ENCODE peak calls at places on chromosomes 3 and 15, in nine cellular contexts. One of them, this sample, is unnamed.

GRCh38 chr3:142796823-142797222 is 73.0 kb downstream of the TRPC1 start:
- DNase-seq in uterus: no peak
- DNase-seq in endodermal cell: no peak
- DNase-seq in tibial nerve: no peak
- DNase-seq in PC-3: no peak
- DNase-seq in CD8-positive, alpha-beta T cell: no peak
- DNase-seq in H9: no peak
- DNase-seq in RWPE2: no peak
- DNase-seq in HCT116: no peak
- DNase-seq in this sample: no peak

GRCh38 chr3:190384241-190384863 is 3.6 kb upstream of the CLDN16 start:
- DNase-seq in RWPE2: no peak
- DNase-seq in uterus: no peak
- DNase-seq in CD8-positive, alpha-beta T cell: no peak
- DNase-seq in endodermal cell: peak; percentile 71
- DNase-seq in tibial nerve: no peak
- DNase-seq in H9: peak; percentile 52
- DNase-seq in HCT116: peak; percentile 87
- DNase-seq in PC-3: peak; percentile 86
- DNase-seq in this sample: no peak

GRCh38 chr15:96320703-96321421 is 9.6 kb upstream of the NR2F2 start:
- DNase-seq in PC-3: no peak
- DNase-seq in CD8-positive, alpha-beta T cell: no peak
- DNase-seq in RWPE2: no peak
- DNase-seq in endodermal cell: peak; percentile 56
- DNase-seq in tibial nerve: no peak
- DNase-seq in HCT116: no peak
- DNase-seq in H9: peak; percentile 32
- DNase-seq in uterus: no peak
- DNase-seq in this sample: no peak

GRCh38 chr15:77631790-77632551 is 741 bp downstream of the LINGO1 start:
- DNase-seq in H9: peak; percentile 68
- DNase-seq in RWPE2: no peak
- DNase-seq in CD8-positive, alpha-beta T cell: no peak
- DNase-seq in uterus: no peak
- DNase-seq in endodermal cell: peak; percentile 88
- DNase-seq in PC-3: no peak
- DNase-seq in tibial nerve: no peak
- DNase-seq in HCT116: no peak
- DNase-seq in this sample: no peak

GRCh38 chr3:18237251-18238005 is 187.7 kb downstream of the SATB1 start:
- DNase-seq in HCT116: peak; percentile 13
- DNase-seq in tibial nerve: no peak
- DNase-seq in H9: no peak
- DNase-seq in uterus: no peak
- DNase-seq in RWPE2: no peak
- DNase-seq in endodermal cell: no peak
- DNase-seq in PC-3: peak; percentile 91
- DNase-seq in CD8-positive, alpha-beta T cell: no peak
- DNase-seq in this sample: no peak

GRCh38 chr3:167166594-167167253 is 213.4 kb downstream of the ZBBX start:
- DNase-seq in PC-3: no peak
- DNase-seq in tibial nerve: no peak
- DNase-seq in H9: no peak
- DNase-seq in endodermal cell: peak; percentile 71
- DNase-seq in HCT116: no peak
- DNase-seq in CD8-positive, alpha-beta T cell: no peak
- DNase-seq in uterus: no peak
- DNase-seq in RWPE2: no peak
- DNase-seq in this sample: no peak

GRCh38 chr3:123258811-123259420 is 57.2 kb downstream of the SEC22A start:
- DNase-seq in uterus: no peak
- DNase-seq in PC-3: peak; percentile 81
- DNase-seq in endodermal cell: no peak
- DNase-seq in HCT116: peak; percentile 50
- DNase-seq in H9: no peak
- DNase-seq in CD8-positive, alpha-beta T cell: no peak
- DNase-seq in RWPE2: no peak
- DNase-seq in tibial nerve: no peak
- DNase-seq in this sample: no peak

GRCh38 chr3:67458406-67458805 is 196.0 kb downstream of the SUCLG2 start:
- DNase-seq in RWPE2: no peak
- DNase-seq in H9: no peak
- DNase-seq in HCT116: no peak
- DNase-seq in uterus: no peak
- DNase-seq in CD8-positive, alpha-beta T cell: no peak
- DNase-seq in endodermal cell: no peak
- DNase-seq in PC-3: peak; percentile 57
- DNase-seq in tibial nerve: no peak
- DNase-seq in this sample: no peak

GRCh38 chr15:92074646-92075045 is 221.1 kb downstream of the SLCO3A1 start:
- DNase-seq in PC-3: no peak
- DNase-seq in endodermal cell: peak; percentile 70
- DNase-seq in tibial nerve: no peak
- DNase-seq in H9: no peak
- DNase-seq in HCT116: no peak
- DNase-seq in RWPE2: no peak
- DNase-seq in uterus: no peak
- DNase-seq in CD8-positive, alpha-beta T cell: no peak
- DNase-seq in this sample: no peak

GRCh38 chr3:123067689-123068226 is 933 bp downstream of the PDIA5 start:
- DNase-seq in H9: no peak
- DNase-seq in PC-3: peak; percentile 74
- DNase-seq in CD8-positive, alpha-beta T cell: no peak
- DNase-seq in uterus: no peak
- DNase-seq in RWPE2: no peak
- DNase-seq in tibial nerve: no peak
- DNase-seq in endodermal cell: peak; percentile 71
- DNase-seq in HCT116: no peak
- DNase-seq in this sample: no peak

GRCh38 chr3:120497813-120498212 is 47.0 kb upstream of the FSTL1 start:
- DNase-seq in CD8-positive, alpha-beta T cell: no peak
- DNase-seq in HCT116: no peak
- DNase-seq in tibial nerve: no peak
- DNase-seq in H9: no peak
- DNase-seq in endodermal cell: no peak
- DNase-seq in uterus: no peak
- DNase-seq in PC-3: no peak
- DNase-seq in RWPE2: no peak
- DNase-seq in this sample: no peak

GRCh38 chr3:184241447-184242296 is 7.1 kb downstream of the ALG3 start:
- DNase-seq in CD8-positive, alpha-beta T cell: no peak
- DNase-seq in uterus: no peak
- DNase-seq in H9: peak; percentile 61
- DNase-seq in HCT116: no peak
- DNase-seq in RWPE2: peak; percentile 64
- DNase-seq in tibial nerve: no peak
- DNase-seq in endodermal cell: peak; percentile 73
- DNase-seq in PC-3: no peak
- DNase-seq in this sample: no peak

DNA sequence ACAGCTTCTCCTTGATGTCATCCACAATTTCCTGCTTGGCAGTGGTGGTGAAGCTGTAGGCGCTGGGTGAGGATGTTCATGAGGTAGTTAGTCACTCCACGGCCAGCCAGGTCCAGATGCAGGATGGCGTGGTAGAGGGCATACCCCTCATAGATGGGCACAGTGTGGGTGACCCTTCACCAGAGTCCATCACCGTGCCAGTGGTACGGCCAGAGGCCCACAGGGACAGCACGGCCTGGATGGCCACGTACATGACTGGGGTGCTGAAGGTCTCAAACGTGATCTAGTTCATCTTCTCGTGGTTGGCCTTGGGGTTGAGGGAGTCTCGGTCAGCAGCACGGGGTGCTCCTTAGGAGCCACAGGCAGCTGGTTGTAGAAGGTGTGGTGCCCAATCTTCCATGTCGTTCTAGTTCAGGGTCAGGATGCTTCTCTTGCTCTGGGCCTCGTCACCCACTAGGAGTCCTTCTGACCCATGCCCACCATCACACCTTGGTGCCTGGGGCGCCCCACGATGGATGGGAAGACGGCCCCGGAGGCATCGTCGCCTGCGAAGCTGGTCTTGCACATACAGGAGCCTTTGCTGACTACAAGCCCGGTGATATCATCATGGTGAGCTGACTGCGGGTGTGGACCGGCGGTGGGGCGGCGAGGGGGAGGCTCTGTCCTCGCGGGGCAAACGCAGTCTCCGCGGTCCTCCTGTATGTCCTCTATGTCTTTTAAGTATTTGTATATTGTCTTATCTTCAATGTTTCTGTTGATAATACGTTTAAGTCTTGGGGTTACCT is 1119.0 kb downstream of the NAALADL2 start:
- DNase-seq in endodermal cell: no peak
- DNase-seq in tibial nerve: no peak
- DNase-seq in HCT116: no peak
- DNase-seq in CD8-positive, alpha-beta T cell: no peak
- DNase-seq in uterus: no peak
- DNase-seq in PC-3: no peak
- DNase-seq in H9: no peak
- DNase-seq in RWPE2: no peak
- DNase-seq in this sample: no peak
- H3K9me3 ChIP-seq in endodermal cell: no peaks in the 10 kb centered on the region
- H3K9me3 ChIP-seq in tibial nerve: no peaks in the 10 kb centered on the region
- H3K9me3 ChIP-seq in HCT116: no peaks in the 10 kb centered on the region
- H3K9me3 ChIP-seq in CD8-positive, alpha-beta T cell: no peaks in the 10 kb centered on the region
- H3K9me3 ChIP-seq in uterus: no peaks in the 10 kb centered on the region
- H3K9me3 ChIP-seq in PC-3: no peaks in the 10 kb centered on the region
- H3K9me3 ChIP-seq in H9: no peaks in the 10 kb centered on the region
- H3K9me3 ChIP-seq in RWPE2: peaks cover 2% of the 10 kb centered on the region
- H3K9me3 ChIP-seq in this sample: no peaks in the 10 kb centered on the region

DNA sequence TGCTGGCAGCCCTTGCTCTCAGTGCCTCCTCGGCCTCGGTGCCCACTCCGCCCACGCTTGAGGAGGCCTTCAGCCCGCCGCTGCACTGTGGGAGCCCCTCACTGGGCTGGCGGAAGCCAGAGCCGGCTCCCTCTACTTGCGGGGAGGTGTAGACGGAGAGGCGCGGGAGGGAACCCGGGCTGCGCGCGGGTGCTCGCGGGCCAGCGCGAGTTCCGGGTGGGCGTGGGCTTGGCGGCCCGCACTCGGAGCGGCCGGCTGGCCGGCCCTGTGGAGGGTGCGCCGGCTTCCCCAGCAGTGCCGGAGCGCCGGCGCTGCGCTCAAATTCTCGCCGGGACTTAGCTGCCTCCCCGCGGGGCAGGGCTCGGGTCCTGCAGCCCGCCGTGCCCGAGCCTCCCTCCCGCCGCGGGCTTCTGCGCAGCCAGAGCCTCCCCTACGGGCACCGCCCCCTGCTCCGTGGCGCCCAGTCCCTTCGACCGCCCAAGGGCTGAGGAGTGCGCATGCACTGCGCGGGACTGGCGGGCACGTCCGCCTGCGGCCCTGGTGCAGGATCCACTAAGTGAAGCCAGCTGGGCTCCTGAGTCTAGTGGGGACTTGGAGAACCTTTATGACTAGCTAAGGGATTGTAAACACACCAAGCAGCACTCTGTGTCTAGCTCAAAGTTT is 231.5 kb downstream of the EFHB start:
- DNase-seq in HCT116: no peak
- DNase-seq in endodermal cell: no peak
- DNase-seq in uterus: no peak
- DNase-seq in tibial nerve: no peak
- DNase-seq in CD8-positive, alpha-beta T cell: no peak
- DNase-seq in H9: no peak
- DNase-seq in RWPE2: no peak
- DNase-seq in PC-3: no peak
- DNase-seq in this sample: no peak
- H3K27me3 ChIP-seq in HCT116: no peaks in the 10 kb centered on the region
- H3K27me3 ChIP-seq in endodermal cell: no peaks in the 10 kb centered on the region
- H3K27me3 ChIP-seq in uterus: no peaks in the 10 kb centered on the region
- H3K27me3 ChIP-seq in tibial nerve: no peaks in the 10 kb centered on the region
- H3K27me3 ChIP-seq in CD8-positive, alpha-beta T cell: no peaks in the 10 kb centered on the region
- H3K27me3 ChIP-seq in H9: no peaks in the 10 kb centered on the region
- H3K27me3 ChIP-seq in RWPE2: no peaks in the 10 kb centered on the region
- H3K27me3 ChIP-seq in PC-3: no peaks in the 10 kb centered on the region
- H3K27me3 ChIP-seq in this sample: no peaks in the 10 kb centered on the region

GRCh38 chr15:93266291-93266690 is 177.3 kb upstream of the RGMA start:
- DNase-seq in tibial nerve: no peak
- DNase-seq in endodermal cell: no peak
- DNase-seq in H9: no peak
- DNase-seq in RWPE2: no peak
- DNase-seq in uterus: no peak
- DNase-seq in PC-3: no peak
- DNase-seq in HCT116: no peak
- DNase-seq in CD8-positive, alpha-beta T cell: no peak
- DNase-seq in this sample: no peak
- H3K9me3 ChIP-seq in tibial nerve: no peaks in the 10 kb centered on the region
- H3K9me3 ChIP-seq in endodermal cell: peaks cover 56% of the 10 kb centered on the region
- H3K9me3 ChIP-seq in H9: no peaks in the 10 kb centered on the region
- H3K9me3 ChIP-seq in RWPE2: no peaks in the 10 kb centered on the region
- H3K9me3 ChIP-seq in uterus: no peaks in the 10 kb centered on the region
- H3K9me3 ChIP-seq in PC-3: no peaks in the 10 kb centered on the region
- H3K9me3 ChIP-seq in HCT116: no peaks in the 10 kb centered on the region
- H3K9me3 ChIP-seq in CD8-positive, alpha-beta T cell: no peaks in the 10 kb centered on the region
- H3K9me3 ChIP-seq in this sample: no peaks in the 10 kb centered on the region

GRCh38 chr3:62365311-62366092 is 7.8 kb downstream of the FEZF2 start:
- DNase-seq in HCT116: no peak
- DNase-seq in endodermal cell: peak; percentile 61
- DNase-seq in uterus: no peak
- DNase-seq in CD8-positive, alpha-beta T cell: no peak
- DNase-seq in H9: peak; percentile 29
- DNase-seq in PC-3: no peak
- DNase-seq in tibial nerve: no peak
- DNase-seq in RWPE2: no peak
- DNase-seq in this sample: no peak

GRCh38 chr3:62367735-62368704 is 5.3 kb downstream of the FEZF2 start:
- DNase-seq in RWPE2: no peak
- DNase-seq in H9: peak; percentile 57
- DNase-seq in tibial nerve: no peak
- DNase-seq in PC-3: no peak
- DNase-seq in endodermal cell: peak; percentile 65
- DNase-seq in uterus: no peak
- DNase-seq in CD8-positive, alpha-beta T cell: no peak
- DNase-seq in HCT116: no peak
- DNase-seq in this sample: no peak

GRCh38 chr3:62363275-62363674 is 10.1 kb downstream of the FEZF2 start:
- DNase-seq in RWPE2: no peak
- DNase-seq in H9: no peak
- DNase-seq in CD8-positive, alpha-beta T cell: no peak
- DNase-seq in endodermal cell: no peak
- DNase-seq in HCT116: no peak
- DNase-seq in PC-3: no peak
- DNase-seq in uterus: no peak
- DNase-seq in tibial nerve: no peak
- DNase-seq in this sample: no peak

GRCh38 chr3:62368705-62369475 is 4.5 kb downstream of the FEZF2 start:
- DNase-seq in PC-3: no peak
- DNase-seq in endodermal cell: peak; percentile 87
- DNase-seq in RWPE2: no peak
- DNase-seq in H9: peak; percentile 75
- DNase-seq in uterus: no peak
- DNase-seq in tibial nerve: no peak
- DNase-seq in CD8-positive, alpha-beta T cell: no peak
- DNase-seq in HCT116: no peak
- DNase-seq in this sample: no peak

DNA sequence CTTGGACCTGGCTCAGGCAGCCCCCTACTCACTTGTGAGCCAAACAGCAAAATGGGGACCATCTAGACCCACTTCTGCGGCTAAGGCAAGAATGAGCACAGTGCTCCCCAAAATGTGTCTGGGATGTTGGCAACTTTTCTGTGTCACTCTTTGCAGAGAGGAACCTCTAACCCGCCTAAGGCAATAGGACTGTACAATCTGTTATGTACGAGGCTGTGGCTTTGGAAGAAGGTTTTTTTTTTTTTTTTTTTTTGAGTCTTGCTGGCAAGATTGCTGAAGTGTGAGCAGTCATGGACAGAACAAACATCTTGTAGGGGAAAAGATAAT is 7.3 kb downstream of the FEZF2 start:
- DNase-seq in endodermal cell: no peak
- DNase-seq in tibial nerve: no peak
- DNase-seq in HCT116: no peak
- DNase-seq in RWPE2: no peak
- DNase-seq in PC-3: no peak
- DNase-seq in CD8-positive, alpha-beta T cell: no peak
- DNase-seq in H9: no peak
- DNase-seq in uterus: no peak
- DNase-seq in this sample: no peak
- H3K27me3 ChIP-seq in endodermal cell: peaks cover 90% of the 10 kb centered on the region
- H3K27me3 ChIP-seq in tibial nerve: peaks cover 10% of the 10 kb centered on the region
- H3K27me3 ChIP-seq in HCT116: peaks cover 14% of the 10 kb centered on the region
- H3K27me3 ChIP-seq in RWPE2: peaks cover 71% of the 10 kb centered on the region
- H3K27me3 ChIP-seq in PC-3: no peaks in the 10 kb centered on the region
- H3K27me3 ChIP-seq in CD8-positive, alpha-beta T cell: peaks cover 21% of the 10 kb centered on the region
- H3K27me3 ChIP-seq in H9: peaks cover 63% of the 10 kb centered on the region
- H3K27me3 ChIP-seq in uterus: peaks cover 39% of the 10 kb centered on the region
- H3K27me3 ChIP-seq in this sample: peaks cover 58% of the 10 kb centered on the region

This sample was measured in iPS DF 6.9.